ENCODE peak calls at places on chromosomes 4 and X, in four cellular contexts. W is H9, Y is IMR-90, H is fibroblast of lung. F is an unnamed sample.

GRCh38 chr4:16224264-16224663 is 2.0 kb downstream of the TAPT1 start:
- DNase-seq in Y (no peak), H (no peak), W (peak; percentile 37), F (no peak)

GRCh38 chr4:13151178-13151577 is 333.0 kb downstream of the RAB28 start:
- DNase-seq in H (no peak), Y (no peak), W (no peak), F (no peak)

GRCh38 chr4:122552898-122553297 is 68.0 kb downstream of the IL21 start:
- DNase-seq in W (no peak), Y (no peak), H (no peak), F (no peak)

GRCh38 chr4:21887481-21887880 is 61.1 kb downstream of the KCNIP4 start:
- DNase-seq in W (no peak), Y (no peak), H (no peak), F (peak; percentile 18)

GRCh38 chr4:113404167-113404571 is 354.7 kb downstream of the ANK2 start:
- DNase-seq in Y (no peak), W (no peak), H (no peak), F (no peak)

GRCh38 chr4:122450847-122451246 is 5.7 kb downstream of the IL2 start:
- DNase-seq in H (peak; percentile 33), Y (peak; percentile 10), W (peak; percentile 82), F (no peak)

GRCh38 chrX:17472424-17472823 is 97.4 kb downstream of the NHS start:
- DNase-seq in Y (no peak), W (no peak), H (no peak), F (no peak)

GRCh38 chr4:6116696-6117285 is 83.6 kb downstream of the JAKMIP1 start:
- DNase-seq in W (no peak), Y (no peak), H (no peak), F (no peak)

GRCh38 chr4:7539659-7540058 is 104.9 kb upstream of the PSAPL1 start:
- DNase-seq in Y (no peak), H (peak; percentile 4), W (peak; percentile 82), F (no peak)

GRCh38 chr4:148857234-148857972 is 415.2 kb upstream of the NR3C2 start:
- DNase-seq in Y (peak; percentile 56), W (no peak), H (no peak), F (peak; percentile 55)

GRCh38 chrX:30957753-30958152 is 68.7 kb upstream of the TAB3 start:
- DNase-seq in W (no peak), Y (peak; percentile 1), H (peak; percentile 17), F (peak; percentile 51)

DNA sequence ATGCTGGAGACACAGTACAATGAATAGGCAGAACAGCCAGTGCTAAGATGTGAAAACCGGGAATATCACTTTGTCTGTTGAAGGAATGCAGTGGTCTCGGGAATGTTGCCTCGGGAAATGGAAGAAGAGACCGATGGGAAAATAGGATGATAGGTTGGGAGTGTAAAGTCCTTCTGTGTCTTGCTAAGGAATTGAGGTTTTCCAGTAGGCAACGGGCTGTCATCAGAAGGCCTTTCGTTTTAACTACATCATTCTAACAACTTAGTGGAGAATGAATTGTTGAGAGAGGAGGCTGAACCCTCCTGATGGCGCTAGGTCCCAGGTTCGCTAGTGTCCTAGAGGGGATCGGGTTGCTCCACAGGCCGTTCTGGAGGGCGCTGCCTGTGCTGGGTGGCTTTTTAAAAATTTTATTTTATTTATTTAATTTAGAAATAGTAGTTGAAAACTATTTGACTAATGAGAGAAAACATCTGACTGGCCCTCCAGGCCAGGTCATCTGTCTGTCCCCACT is 735 bp downstream of the VBP1 start:
- DNase-seq in W (no peak), Y (peak; percentile 4), H (no peak), F (peak; percentile 28)
- TF ChIP-seq CTCF in W (no peak), Y (no peak), H (no peak), F (peak; percentile 23)

GRCh38 chr4:108370826-108371225 is 202.1 kb upstream of the LEF1 start:
- DNase-seq in H (no peak), W (no peak), Y (no peak), F (no peak)
- H2AFZ ChIP-seq in H (no peak overlapping the region), W (no peak overlapping the region), Y (no peak overlapping the region), F (no peak overlapping the region)

GRCh38 chrX:11462648-11463047 is 169.4 kb downstream of the AMELX start:
- DNase-seq in W (no peak), Y (no peak), H (no peak), F (no peak)

GRCh38 chrX:11462136-11462535 is 168.9 kb downstream of the AMELX start:
- DNase-seq in W (no peak), H (no peak), Y (peak; percentile 8), F (no peak)

GRCh38 chrX:11458175-11458574 is 165.0 kb downstream of the AMELX start:
- DNase-seq in Y (peak; percentile 27), W (no peak), H (peak; percentile 61), F (peak; percentile 52)

GRCh38 chrX:11461181-11462001 is 168.2 kb downstream of the AMELX start:
- DNase-seq in H (no peak), W (no peak), Y (peak; percentile 78), F (peak; percentile 56)

DNA sequence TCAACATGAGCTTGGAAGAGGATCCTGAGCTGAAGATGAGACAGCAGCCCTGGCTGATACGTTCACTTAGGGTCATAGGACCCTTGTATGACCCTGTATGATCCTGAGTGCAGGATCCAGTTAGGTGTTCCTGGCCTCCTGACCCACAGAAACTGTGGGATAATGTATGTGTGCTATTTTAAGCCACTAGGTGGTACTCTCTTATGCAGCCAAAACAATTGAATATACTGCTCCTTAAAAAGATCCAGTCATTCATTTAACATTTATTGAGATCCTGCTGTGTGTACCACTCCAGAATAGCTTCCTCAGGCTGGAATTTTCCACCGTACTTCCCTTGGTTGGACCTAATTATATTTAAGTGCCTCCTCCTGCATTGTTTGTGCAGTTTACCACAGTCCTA is 167.1 kb downstream of the AMELX start:
- DNase-seq in W (no peak), H (no peak), Y (no peak), F (no peak)
- TF ChIP-seq CTCF in W (no peak), H (no peak), Y (no peak), F (peak; percentile 3)

GRCh38 chr4:183906736-183907651 is 1.9 kb downstream of the STOX2 start:
- DNase-seq in H (peak; percentile 7), W (peak; percentile 64), Y (no peak), F (no peak)

GRCh38 chr4:183905081-183905592 is at the start of gene STOX2:
- DNase-seq in H (peak; percentile 57), W (peak; percentile 84), Y (peak; percentile 55), F (peak; percentile 27)

GRCh38 chr4:183908284-183908683 is 3.2 kb downstream of the STOX2 start:
- DNase-seq in Y (no peak), H (no peak), W (no peak), F (no peak)

GRCh38 chr4:183905593-183906485 is 732 bp downstream of the STOX2 start:
- DNase-seq in Y (peak; percentile 37), H (peak; percentile 47), W (peak; percentile 95), F (peak; percentile 21)

GRCh38 chr4:183906486-183906735 is 1.3 kb downstream of the STOX2 start:
- DNase-seq in H (no peak), Y (no peak), W (no peak), F (no peak)
- H2AFZ ChIP-seq in H (no peak overlapping the region), Y (peak overlapping the region; percentile 79), W (no peak overlapping the region), F (peak overlapping the region; percentile 76)

DNA sequence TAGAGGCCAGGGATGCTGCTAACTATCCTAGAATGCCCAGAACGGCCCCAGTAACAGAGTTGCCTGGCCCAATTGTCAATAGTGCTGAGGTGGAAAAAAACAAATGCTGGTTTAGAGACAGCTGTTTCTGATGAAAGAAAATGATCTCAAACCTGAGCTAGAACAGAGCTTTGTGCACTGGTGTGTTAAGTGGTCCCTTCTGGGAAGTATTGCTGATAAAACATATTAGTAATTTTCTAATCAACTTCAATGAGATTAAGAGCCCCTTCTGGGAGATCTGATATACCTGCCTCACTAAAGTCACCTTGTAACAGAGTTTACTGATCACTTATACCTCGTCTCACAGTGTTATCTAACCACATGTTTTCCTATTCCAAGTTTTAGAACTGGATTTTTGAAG is 42.1 kb downstream of the SMPX start:
- DNase-seq in W (no peak), H (no peak), Y (no peak), F (no peak)
- TF ChIP-seq CTCF in W (no peak), H (no peak), Y (no peak), F (no peak)

GRCh38 chr4:186680649-186681048 is 43.0 kb downstream of the FAT1 start:
- DNase-seq in H (no peak), W (no peak), Y (no peak), F (no peak)
- H2AFZ ChIP-seq in H (no peak overlapping the region), W (no peak overlapping the region), Y (no peak overlapping the region), F (no peak overlapping the region)

F was measured in astrocyte.